ENCODE peak calls at places on chromosomes 4 and X, in five cellular contexts. V is HFF-Myc; M is OCI-LY7; X is GM10248; S is naive thymus-derived CD4-positive, alpha-beta T cell. E is an unnamed sample.

GRCh38 chr4:132865458-132865857 is 283.6 kb upstream of the PCDH10 start:
- DNase-seq in V (no peak), M (no peak), X (no peak), S (no peak), E (no peak)

GRCh38 chr4:72977936-72978485 is 91.5 kb downstream of the COX18 start:
- DNase-seq in V (no peak), M (no peak), X (no peak), S (no peak), E (no peak)

GRCh38 chrX:68443155-68443868 is 10.0 kb upstream of the OPHN1 start:
- DNase-seq in V (no peak), M (no peak), X (no peak), S (no peak), E (no peak)

GRCh38 chr4:135839712-135840111 is 1638.1 kb upstream of the PABPC4L start:
- DNase-seq in V (no peak), M (no peak), X (no peak), S (no peak), E (no peak)

GRCh38 chrX:107773906-107774435 is 1.6 kb downstream of the TSC22D3 start:
- DNase-seq in V (no peak), M (no peak), X (no peak), S (no peak), E (no peak)

GRCh38 chr4:8590546-8590880 is 2.1 kb upstream of the CPZ start:
- DNase-seq in V (no peak), M (no peak), X (no peak), S (no peak), E (no peak)

GRCh38 chr4:28075557-28075956 is 1214.9 kb downstream of the STIM2 start:
- DNase-seq in V (no peak), M (no peak), X (no peak), S (no peak), E (no peak)

GRCh38 chrX:137432609-137433008 is 133.3 kb upstream of the ZIC3 start:
- DNase-seq in V (no peak), M (peak; percentile 20), X (no peak), S (no peak), E (no peak)

GRCh38 chr4:112377127-112377635 is 80.0 kb downstream of the ALPK1 start:
- DNase-seq in V (no peak), M (no peak), X (no peak), S (no peak), E (no peak)

GRCh38 chr4:169116270-169116901 is 106.3 kb upstream of the CBR4 start:
- DNase-seq in V (no peak), M (no peak), X (no peak), S (no peak), E (no peak)

GRCh38 chr4:54683616-54684346 is 26.0 kb downstream of the KIT start:
- DNase-seq in V (no peak), M (peak; percentile 37), X (peak; percentile 43), S (peak; percentile 58), E (peak; percentile 37)

GRCh38 chrX:153671589-153672530 is 1.8 kb downstream of the PNCK start:
- DNase-seq in V (no peak), M (no peak), X (no peak), S (no peak), E (no peak)

GRCh38 chr4:1042352-1043025 is 31.1 kb downstream of the FGFRL1 start:
- DNase-seq in V (no peak), M (no peak), X (no peak), S (no peak), E (no peak)

GRCh38 chr4:147340111-147340510 is 140.8 kb upstream of the EDNRA start:
- DNase-seq in V (peak; percentile 63), M (no peak), X (no peak), S (no peak), E (no peak)

GRCh38 chr4:179200681-179201080 is 1758.4 kb upstream of the AGA start:
- DNase-seq in V (no peak), M (no peak), X (no peak), S (no peak), E (no peak)

GRCh38 chr4:8728536-8729407 is 136.2 kb downstream of the CPZ start:
- DNase-seq in V (no peak), M (no peak), X (no peak), S (no peak), E (no peak)

GRCh38 chr4:76211769-76212168 is 1.9 kb downstream of the SCARB2 start:
- DNase-seq in V (no peak), M (no peak), X (no peak), S (no peak), E (no peak)

GRCh38 chr4:127379499-127379898 is 253.3 kb upstream of the INTU start:
- DNase-seq in V (no peak), M (no peak), X (no peak), S (no peak), E (no peak)

GRCh38 chrX:32778965-32779364 is 432.4 kb downstream of the DMD start:
- DNase-seq in V (no peak), M (no peak), X (no peak), S (no peak), E (no peak)